ENCODE peak calls at places on chromosomes 12 and 14, in four cellular contexts. X is lung microvascular endothelial cell; I is AG08395; G is stimulated activated CD8-positive, alpha-beta memory T cell treated with anti-CD3 and anti-CD28 coated beads, Interleukin-2, amount 100 ng/mL, for 1 hour. B is an unnamed sample.

GRCh38 chr12:122078141-122079037 is at the start of gene MLXIP:
- DNase-seq in G (peak), X (peak), I (peak), B (peak)

GRCh38 chr12:117857632-117858274 is 111.0 kb downstream of the KSR2 start:
- DNase-seq in X (peak), G (no peak), I (peak), B (peak)

GRCh38 chr12:5101686-5102085 is 58.0 kb downstream of the KCNA5 start:
- DNase-seq in G (no peak), X (no peak), I (no peak), B (no peak)

GRCh38 chr14:104545151-104545931 is 34.2 kb upstream of the C14orf180 start:
- DNase-seq in I (no peak), X (no peak), G (no peak), B (no peak)

GRCh38 chr14:56821177-56821576 is 10.9 kb upstream of the OTX2 start:
- DNase-seq in I (no peak), X (no peak), G (no peak), B (no peak)

GRCh38 chr12:91722072-91722471 is 423.6 kb downstream of the BTG1 start:
- DNase-seq in G (no peak), X (no peak), I (no peak), B (no peak)

GRCh38 chr12:128056299-128056885 is 210.6 kb upstream of the TMEM132C start:
- DNase-seq in I (no peak), X (no peak), G (no peak), B (no peak)

GRCh38 chr14:51398898-51399297 is 158.9 kb downstream of the TMX1 start:
- DNase-seq in G (no peak), X (peak), I (peak), B (no peak)

GRCh38 chr14:67759916-67760315 is 56.5 kb downstream of the ZFYVE26 start:
- DNase-seq in G (no peak), X (no peak), I (no peak), B (no peak)

GRCh38 chr12:8813963-8814362 is 8.5 kb upstream of the A2ML1 start:
- DNase-seq in I (no peak), G (no peak), X (no peak), B (no peak)

B was measured in NAMALWA.